ENCODE peak calls at places on chromosomes 12 and 14, in four cellular contexts. L is neural progenitor cell, F is GM23248, X is astrocyte. B is an unnamed sample.

GRCh38 chr14:100028990-100029677 is 36.1 kb upstream of the EVL start:
- DNase-seq in X (peak), L (no peak), F (peak), B (no peak)

GRCh38 chr12:21526053-21526452 is at the start of gene SPX:
- DNase-seq in F (peak), X (no peak), L (no peak), B (no peak)

GRCh38 chr14:99925471-99925870 is 132.3 kb downstream of the EML1 start:
- DNase-seq in F (no peak), X (no peak), L (no peak), B (no peak)

GRCh38 chr12:75837700-75838099 is 193.9 kb downstream of the PHLDA1 start:
- DNase-seq in L (peak), F (no peak), X (no peak), B (no peak)

GRCh38 chr12:94621662-94622359 is 28.5 kb downstream of the TMCC3 start:
- DNase-seq in F (peak), L (no peak), X (peak), B (no peak)

GRCh38 chr14:73397810-73398209 is 60.5 kb downstream of the NUMB start:
- DNase-seq in X (no peak), F (no peak), L (no peak), B (no peak)

GRCh38 chr12:116306536-116306935 is 29.0 kb upstream of the MED13L start:
- DNase-seq in X (no peak), L (no peak), F (no peak), B (no peak)

GRCh38 chr14:58367296-58367695 is 28.4 kb upstream of the TOMM20L start:
- DNase-seq in L (no peak), F (no peak), X (no peak), B (no peak)

GRCh38 chr12:124954771-124955170 is 34.2 kb downstream of the DHX37 start:
- DNase-seq in F (no peak), X (no peak), L (no peak), B (no peak)

GRCh38 chr12:86456241-86456640 is 200.1 kb upstream of the MGAT4C start:
- DNase-seq in F (no peak), L (no peak), X (no peak), B (no peak)

GRCh38 chr14:90513151-90514014 is 116.6 kb downstream of the CALM1 start:
- DNase-seq in L (peak), F (peak), X (no peak), B (no peak)

GRCh38 chr12:68237068-68237467 is 11.5 kb upstream of the IL26 start:
- DNase-seq in X (no peak), L (no peak), F (peak), B (no peak)

GRCh38 chr12:68237523-68238070 is 12.0 kb upstream of the IL26 start:
- DNase-seq in X (peak), F (peak), L (no peak), B (no peak)

GRCh38 chr12:68234140-68234539 is 8.5 kb upstream of the IL26 start:
- DNase-seq in F (no peak), X (no peak), L (no peak), B (no peak)

GRCh38 chr12:68235576-68235975 is 10.0 kb upstream of the IL26 start:
- DNase-seq in F (peak), L (no peak), X (no peak), B (no peak)

GRCh38 chr12:68236421-68237059 is 10.9 kb upstream of the IL26 start:
- DNase-seq in X (no peak), L (no peak), F (peak), B (no peak)
- H3K9ac ChIP-seq in X (no peak), L (no peak), F (no peak), B (no peak)

GRCh38 chr14:50040401-50040775 is 76.0 kb downstream of the VCPKMT start:
- DNase-seq in F (peak), L (no peak), X (peak), B (no peak)
- H3K9ac ChIP-seq in F (peak), L (no peak), X (peak), B (no peak)

DNA sequence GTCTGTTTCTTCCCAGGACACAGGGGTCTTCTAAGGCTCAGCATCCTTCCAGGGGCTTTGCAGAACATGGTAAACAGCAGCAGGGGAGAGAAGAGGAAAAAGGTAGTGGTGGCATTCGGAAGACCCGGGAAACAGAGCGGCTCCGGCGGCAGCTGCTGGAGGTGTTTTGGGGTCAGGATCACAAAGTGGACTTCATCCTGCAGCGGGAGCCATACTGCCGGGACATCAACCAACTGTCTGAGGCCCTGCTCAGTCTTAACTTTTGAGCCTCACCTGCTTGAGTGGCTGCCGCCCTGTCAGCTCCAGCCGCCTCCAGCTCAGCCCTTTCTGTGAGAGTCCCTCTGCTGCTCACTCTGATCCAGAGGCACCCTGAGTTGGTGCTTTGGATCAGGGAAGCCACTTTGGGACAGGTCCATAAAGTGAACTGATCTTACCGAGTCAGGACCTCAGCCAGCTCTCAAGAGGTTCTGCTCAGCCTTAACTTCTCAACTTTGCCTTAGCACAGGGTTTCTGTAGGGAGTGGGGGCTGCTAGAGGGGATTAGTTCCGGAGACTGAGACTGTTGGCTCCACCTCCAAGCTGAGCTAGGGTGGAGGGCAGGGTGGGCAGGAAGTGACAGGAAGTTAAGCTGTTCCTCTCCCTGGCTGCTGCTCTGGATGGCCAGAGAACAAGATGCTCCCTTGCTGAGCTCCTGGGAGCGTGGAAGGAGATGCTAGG is 5.4 kb downstream of the SDR39U1 start:
- DNase-seq in X (no peak), L (no peak), F (no peak), B (no peak)
- H3K9ac ChIP-seq in X (no peak), L (no peak), F (no peak), B (no peak)

GRCh38 chr14:55115433-55115832 is 13.6 kb upstream of the LGALS3 start:
- DNase-seq in L (no peak), X (no peak), F (no peak), B (no peak)

GRCh38 chr14:55115861-55116245 is 13.2 kb upstream of the LGALS3 start:
- DNase-seq in X (no peak), F (no peak), L (no peak), B (no peak)

GRCh38 chr14:55114720-55115119 is 14.3 kb upstream of the LGALS3 start:
- DNase-seq in L (no peak), F (no peak), X (no peak), B (no peak)

GRCh38 chr14:55117816-55118441 is 11.1 kb upstream of the LGALS3 start:
- DNase-seq in L (no peak), X (peak), F (peak), B (no peak)

GRCh38 chr14:55116246-55117030 is 12.6 kb upstream of the LGALS3 start:
- DNase-seq in F (no peak), X (no peak), L (no peak), B (no peak)
- H3K9ac ChIP-seq in F (no peak), X (no peak), L (no peak), B (no peak)